ENCODE peak calls at places on chromosomes 13 and 19, in eight cellular contexts. C, M, E, N, V, Q, A and O are unnamed samples.

GRCh38 chr13:99698816-99699099 is 197.5 kb downstream of the TM9SF2 start:
- DNase-seq in C (no peak), M (no peak), E (no peak), N (no peak), V (no peak), Q (no peak), A (no peak), O (no peak)

GRCh38 chr19:38420935-38421334 is 5.1 kb downstream of the RASGRP4 start:
- DNase-seq in C (no peak), M (no peak), E (no peak), N (no peak), V (no peak), Q (no peak), A (no peak), O (no peak)

GRCh38 chr13:77372275-77372674 is 45.4 kb upstream of the MYCBP2 start:
- DNase-seq in C (no peak), M (no peak), E (no peak), N (no peak), V (no peak), Q (no peak), A (peak; percentile 6), O (no peak)

GRCh38 chr13:27336005-27336673 is 65.5 kb downstream of the RASL11A start:
- DNase-seq in C (peak; percentile 10), M (no peak), E (no peak), N (no peak), V (no peak), Q (no peak), A (peak; percentile 61), O (no peak)

GRCh38 chr13:109787135-109787954 is 962 bp upstream of the IRS2 start:
- DNase-seq in C (peak; percentile 48), M (no peak), E (peak; percentile 77), N (no peak), V (peak; percentile 45), Q (no peak), A (no peak), O (no peak)

GRCh38 chr19:3723110-3723488 is 14.9 kb downstream of the TJP3 start:
- DNase-seq in C (no peak), M (no peak), E (no peak), N (no peak), V (no peak), Q (no peak), A (no peak), O (no peak)

GRCh38 chr19:6738726-6739389 is 622 bp upstream of the TRIP10 start:
- DNase-seq in C (peak; percentile 44), M (no peak), E (peak; percentile 42), N (peak; percentile 32), V (peak; percentile 88), Q (no peak), A (no peak), O (no peak)

GRCh38 chr19:39131255-39131755 is 5.7 kb downstream of the PAK4 start:
- DNase-seq in C (peak; percentile 31), M (no peak), E (no peak), N (no peak), V (no peak), Q (no peak), A (peak; percentile 32), O (no peak)

GRCh38 chr19:55254625-55254977 is 4.2 kb downstream of the PPP6R1 start:
- DNase-seq in C (no peak), M (no peak), E (no peak), N (no peak), V (no peak), Q (no peak), A (no peak), O (no peak)

GRCh38 chr19:10662384-10663251 is 8.5 kb downstream of the ILF3 start:
- DNase-seq in C (peak; percentile 60), M (no peak), E (no peak), N (no peak), V (no peak), Q (no peak), A (peak; percentile 90), O (no peak)

GRCh38 chr13:113410472-113411201 is 42.7 kb downstream of the ADPRHL1 start:
- DNase-seq in C (peak; percentile 27), M (no peak), E (no peak), N (no peak), V (peak; percentile 35), Q (peak; percentile 66), A (peak; percentile 41), O (peak; percentile 91)

GRCh38 chr19:17329061-17329767 is 5.4 kb downstream of the ANO8 start:
- DNase-seq in C (no peak), M (no peak), E (no peak), N (no peak), V (no peak), Q (no peak), A (no peak), O (no peak)

GRCh38 chr19:39411006-39411831 is 1.2 kb upstream of the PLEKHG2 start:
- DNase-seq in C (peak; percentile 89), M (no peak), E (no peak), N (no peak), V (peak; percentile 84), Q (no peak), A (no peak), O (peak; percentile 47)

GRCh38 chr19:40519352-40520322 is 52.8 kb downstream of the SPTBN4 start:
- DNase-seq in C (peak; percentile 37), M (no peak), E (no peak), N (no peak), V (peak; percentile 27), Q (no peak), A (no peak), O (peak; percentile 40)

GRCh38 chr13:31965361-31966066 is 66.1 kb upstream of the FRY start:
- DNase-seq in C (peak; percentile 65), M (no peak), E (no peak), N (no peak), V (no peak), Q (no peak), A (peak; percentile 56), O (no peak)

GRCh38 chr13:110965038-110965754 is 50.3 kb upstream of the ANKRD10 start:
- DNase-seq in C (peak; percentile 41), M (no peak), E (no peak), N (no peak), V (no peak), Q (no peak), A (peak; percentile 76), O (peak; percentile 75)

GRCh38 chr19:49820125-49820524 is 2.0 kb downstream of the MED25 start:
- DNase-seq in C (peak; percentile 82), M (no peak), E (no peak), N (no peak), V (no peak), Q (no peak), A (peak; percentile 29), O (no peak)

GRCh38 chr19:49827034-49827433 is 8.9 kb downstream of the MED25 start:
- DNase-seq in C (no peak), M (no peak), E (no peak), N (no peak), V (no peak), Q (no peak), A (no peak), O (no peak)

GRCh38 chr19:49824662-49825061 is 6.6 kb downstream of the MED25 start:
- DNase-seq in C (no peak), M (no peak), E (no peak), N (no peak), V (no peak), Q (no peak), A (no peak), O (no peak)

GRCh38 chr19:49818691-49819331 is 722 bp downstream of the MED25 start:
- DNase-seq in C (no peak), M (no peak), E (no peak), N (no peak), V (no peak), Q (no peak), A (no peak), O (no peak)

GRCh38 chr19:49823472-49823871 is 5.4 kb downstream of the MED25 start:
- DNase-seq in C (no peak), M (no peak), E (no peak), N (no peak), V (no peak), Q (no peak), A (no peak), O (no peak)
- H3K4me3 ChIP-seq in C (no peak overlapping the region), M (no peak overlapping the region), E (no peak overlapping the region), N (no peak overlapping the region), V (no peak overlapping the region), Q (no peak overlapping the region), A (no peak overlapping the region), O (no peak overlapping the region)

GRCh38 chr19:46514589-46515289 is 19.1 kb upstream of the PNMA8B start:
- DNase-seq in C (no peak), M (no peak), E (no peak), N (no peak), V (no peak), Q (no peak), A (no peak), O (no peak)
- TF ChIP-seq CTCF in C (no peak), M (no peak), E (no peak), N (no peak), V (no peak), Q (no peak), A (no peak), O (no peak)

GRCh38 chr19:1646149-1646930 is 6.1 kb downstream of the TCF3 start:
- DNase-seq in C (no peak), M (no peak), E (no peak), N (no peak), V (no peak), Q (no peak), A (no peak), O (no peak)
- H3K4me3 ChIP-seq in C (no peak overlapping the region), M (no peak overlapping the region), E (no peak overlapping the region), N (no peak overlapping the region), V (no peak overlapping the region), Q (no peak overlapping the region), A (no peak overlapping the region), O (no peak overlapping the region)

GRCh38 chr13:60226507-60226906 is 62.8 kb upstream of the DIAPH3 start:
- DNase-seq in C (peak; percentile 53), M (no peak), E (peak; percentile 60), N (no peak), V (no peak), Q (no peak), A (peak; percentile 25), O (peak; percentile 36)
- TF ChIP-seq CTCF in C (peak; percentile 56), M (no peak), E (peak; percentile 50), N (no peak), V (no peak), Q (no peak), A (no peak), O (peak; percentile 43)

DNA sequence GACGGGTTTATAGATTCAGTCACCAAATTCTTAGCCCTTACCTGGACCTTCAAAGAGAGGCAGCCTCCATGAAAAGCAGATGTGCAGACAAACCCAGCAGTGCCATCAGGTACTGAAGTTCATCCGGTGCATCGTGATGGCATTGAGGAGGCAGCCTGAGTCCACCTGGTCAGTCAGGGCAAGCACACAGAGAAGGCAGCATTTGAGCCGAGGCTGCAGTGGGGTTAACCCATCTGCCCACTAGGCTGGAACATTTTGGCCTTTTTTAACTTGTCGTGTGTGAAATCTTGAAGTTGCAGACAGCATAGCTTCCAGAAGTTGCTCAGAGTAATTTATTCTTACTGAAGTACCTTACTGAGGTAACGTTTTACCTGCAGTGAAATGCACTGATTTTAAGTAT is 4.9 kb downstream of the LMO7 start:
- DNase-seq in C (no peak), M (no peak), E (no peak), N (no peak), V (no peak), Q (no peak), A (no peak), O (no peak)
- H3K4me3 ChIP-seq in C (no peak overlapping the region), M (no peak overlapping the region), E (no peak overlapping the region), N (no peak overlapping the region), V (no peak overlapping the region), Q (no peak overlapping the region), A (no peak overlapping the region), O (peak overlapping the region; percentile 94)